ENCODE peak calls at places on chromosome 3, in ten cellular contexts. One of them, this sample, is unnamed.

GRCh38 chr3:135549928-135550327 is 415.6 kb upstream of the PPP2R3A start:
- DNase-seq in Karpas-422: no peak
- DNase-seq in hepatocyte: no peak
- DNase-seq in PC-3: no peak
- DNase-seq in GM23248: no peak
- DNase-seq in astrocyte: no peak
- DNase-seq in neuronal stem cell: no peak
- DNase-seq in fibroblast of lung: no peak
- DNase-seq in keratinocyte: no peak
- DNase-seq in mammary epithelial cell: no peak
- DNase-seq in this sample: no peak

GRCh38 chr3:49111347-49111746 is 6.8 kb upstream of the QARS1 start:
- DNase-seq in Karpas-422: no peak
- DNase-seq in hepatocyte: no peak
- DNase-seq in PC-3: no peak
- DNase-seq in GM23248: no peak
- DNase-seq in astrocyte: no peak
- DNase-seq in neuronal stem cell: no peak
- DNase-seq in fibroblast of lung: no peak
- DNase-seq in keratinocyte: no peak
- DNase-seq in mammary epithelial cell: no peak
- DNase-seq in this sample: no peak

GRCh38 chr3:20073683-20074082 is 33.4 kb downstream of the KAT2B start:
- DNase-seq in Karpas-422: no peak
- DNase-seq in hepatocyte: no peak
- DNase-seq in PC-3: no peak
- DNase-seq in GM23248: no peak
- DNase-seq in astrocyte: no peak
- DNase-seq in neuronal stem cell: no peak
- DNase-seq in fibroblast of lung: no peak
- DNase-seq in keratinocyte: no peak
- DNase-seq in mammary epithelial cell: no peak
- DNase-seq in this sample: no peak

GRCh38 chr3:11238057-11238456 is 34.1 kb upstream of the ATG7 start:
- DNase-seq in Karpas-422: no peak
- DNase-seq in hepatocyte: peak; percentile 23
- DNase-seq in PC-3: peak; percentile 89
- DNase-seq in GM23248: peak; percentile 91
- DNase-seq in astrocyte: peak; percentile 96
- DNase-seq in neuronal stem cell: no peak
- DNase-seq in fibroblast of lung: peak; percentile 97
- DNase-seq in keratinocyte: no peak
- DNase-seq in mammary epithelial cell: peak; percentile 81
- DNase-seq in this sample: peak; percentile 41

GRCh38 chr3:136332776-136333175 is 82.6 kb downstream of the PCCB start:
- DNase-seq in Karpas-422: no peak
- DNase-seq in hepatocyte: no peak
- DNase-seq in PC-3: no peak
- DNase-seq in GM23248: peak; percentile 88
- DNase-seq in astrocyte: peak; percentile 77
- DNase-seq in neuronal stem cell: no peak
- DNase-seq in fibroblast of lung: peak; percentile 83
- DNase-seq in keratinocyte: no peak
- DNase-seq in mammary epithelial cell: no peak
- DNase-seq in this sample: no peak

GRCh38 chr3:19232566-19232965 is 84.3 kb downstream of the KCNH8 start:
- DNase-seq in Karpas-422: no peak
- DNase-seq in hepatocyte: no peak
- DNase-seq in PC-3: no peak
- DNase-seq in GM23248: no peak
- DNase-seq in astrocyte: no peak
- DNase-seq in neuronal stem cell: no peak
- DNase-seq in fibroblast of lung: no peak
- DNase-seq in keratinocyte: no peak
- DNase-seq in mammary epithelial cell: peak; percentile 4
- DNase-seq in this sample: no peak

GRCh38 chr3:128076465-128076782 is 24.2 kb downstream of the SEC61A1 start:
- DNase-seq in Karpas-422: no peak
- DNase-seq in hepatocyte: no peak
- DNase-seq in PC-3: no peak
- DNase-seq in GM23248: no peak
- DNase-seq in astrocyte: no peak
- DNase-seq in neuronal stem cell: no peak
- DNase-seq in fibroblast of lung: no peak
- DNase-seq in keratinocyte: no peak
- DNase-seq in mammary epithelial cell: no peak
- DNase-seq in this sample: no peak

GRCh38 chr3:142909282-142909681 is 20.4 kb upstream of the PCOLCE2 start:
- DNase-seq in Karpas-422: no peak
- DNase-seq in hepatocyte: no peak
- DNase-seq in PC-3: no peak
- DNase-seq in GM23248: no peak
- DNase-seq in astrocyte: no peak
- DNase-seq in neuronal stem cell: no peak
- DNase-seq in fibroblast of lung: no peak
- DNase-seq in keratinocyte: no peak
- DNase-seq in mammary epithelial cell: no peak
- DNase-seq in this sample: no peak

GRCh38 chr3:143859465-143860203 is 11.4 kb upstream of the SLC9A9 start:
- DNase-seq in Karpas-422: no peak
- DNase-seq in hepatocyte: no peak
- DNase-seq in PC-3: no peak
- DNase-seq in GM23248: no peak
- DNase-seq in astrocyte: no peak
- DNase-seq in neuronal stem cell: no peak
- DNase-seq in fibroblast of lung: no peak
- DNase-seq in keratinocyte: no peak
- DNase-seq in mammary epithelial cell: no peak
- DNase-seq in this sample: no peak

GRCh38 chr3:171192176-171192854 is 165.8 kb upstream of the SLC2A2 start:
- DNase-seq in Karpas-422: no peak
- DNase-seq in hepatocyte: no peak
- DNase-seq in PC-3: peak; percentile 87
- DNase-seq in GM23248: peak; percentile 77
- DNase-seq in astrocyte: peak; percentile 99
- DNase-seq in neuronal stem cell: no peak
- DNase-seq in fibroblast of lung: peak; percentile 99
- DNase-seq in keratinocyte: no peak
- DNase-seq in mammary epithelial cell: peak; percentile 86
- DNase-seq in this sample: peak; percentile 98

GRCh38 chr3:25365636-25366035 is 62.4 kb upstream of the RARB start:
- DNase-seq in Karpas-422: no peak
- DNase-seq in hepatocyte: peak; percentile 19
- DNase-seq in PC-3: no peak
- DNase-seq in GM23248: no peak
- DNase-seq in astrocyte: no peak
- DNase-seq in neuronal stem cell: no peak
- DNase-seq in fibroblast of lung: no peak
- DNase-seq in keratinocyte: no peak
- DNase-seq in mammary epithelial cell: no peak
- DNase-seq in this sample: no peak

GRCh38 chr3:117873236-117873635 is 1161.4 kb downstream of the IGSF11 start:
- DNase-seq in Karpas-422: no peak
- DNase-seq in hepatocyte: peak; percentile 49
- DNase-seq in PC-3: no peak
- DNase-seq in GM23248: no peak
- DNase-seq in astrocyte: no peak
- DNase-seq in neuronal stem cell: no peak
- DNase-seq in fibroblast of lung: no peak
- DNase-seq in keratinocyte: no peak
- DNase-seq in mammary epithelial cell: no peak
- DNase-seq in this sample: no peak

GRCh38 chr3:153591566-153592221 is 429.7 kb downstream of the RAP2B start:
- DNase-seq in Karpas-422: no peak
- DNase-seq in hepatocyte: no peak
- DNase-seq in PC-3: peak; percentile 76
- DNase-seq in GM23248: no peak
- DNase-seq in astrocyte: peak; percentile 30
- DNase-seq in neuronal stem cell: no peak
- DNase-seq in fibroblast of lung: peak; percentile 41
- DNase-seq in keratinocyte: peak; percentile 1
- DNase-seq in mammary epithelial cell: peak; percentile 26
- DNase-seq in this sample: no peak

GRCh38 chr3:46213201-46213600 is 5.1 kb upstream of the CCR1 start:
- DNase-seq in Karpas-422: no peak
- DNase-seq in hepatocyte: no peak
- DNase-seq in PC-3: no peak
- DNase-seq in GM23248: no peak
- DNase-seq in astrocyte: no peak
- DNase-seq in neuronal stem cell: no peak
- DNase-seq in fibroblast of lung: no peak
- DNase-seq in keratinocyte: no peak
- DNase-seq in mammary epithelial cell: no peak
- DNase-seq in this sample: no peak
- H3K4me3 ChIP-seq in Karpas-422: no peak overlapping the region
- H3K4me3 ChIP-seq in hepatocyte: no peak overlapping the region
- H3K4me3 ChIP-seq in PC-3: no peak overlapping the region
- H3K4me3 ChIP-seq in GM23248: no peak overlapping the region
- H3K4me3 ChIP-seq in astrocyte: no peak overlapping the region
- H3K4me3 ChIP-seq in neuronal stem cell: no peak overlapping the region
- H3K4me3 ChIP-seq in fibroblast of lung: no peak overlapping the region
- H3K4me3 ChIP-seq in keratinocyte: no peak overlapping the region
- H3K4me3 ChIP-seq in mammary epithelial cell: no peak overlapping the region
- H3K4me3 ChIP-seq in this sample: no peak overlapping the region

GRCh38 chr3:185403002-185403401 is 40.1 kb downstream of the MAP3K13 start:
- DNase-seq in Karpas-422: no peak
- DNase-seq in hepatocyte: no peak
- DNase-seq in PC-3: no peak
- DNase-seq in GM23248: no peak
- DNase-seq in astrocyte: no peak
- DNase-seq in neuronal stem cell: no peak
- DNase-seq in fibroblast of lung: no peak
- DNase-seq in keratinocyte: no peak
- DNase-seq in mammary epithelial cell: no peak
- DNase-seq in this sample: no peak
- H2AFZ ChIP-seq in Karpas-422: no peak overlapping the region
- H2AFZ ChIP-seq in hepatocyte: no peak overlapping the region
- H2AFZ ChIP-seq in PC-3: no peak overlapping the region
- H2AFZ ChIP-seq in GM23248: no peak overlapping the region
- H2AFZ ChIP-seq in astrocyte: no peak overlapping the region
- H2AFZ ChIP-seq in neuronal stem cell: no peak overlapping the region
- H2AFZ ChIP-seq in fibroblast of lung: no peak overlapping the region
- H2AFZ ChIP-seq in keratinocyte: no peak overlapping the region
- H2AFZ ChIP-seq in mammary epithelial cell: no peak overlapping the region
- H2AFZ ChIP-seq in this sample: no peak overlapping the region

DNA sequence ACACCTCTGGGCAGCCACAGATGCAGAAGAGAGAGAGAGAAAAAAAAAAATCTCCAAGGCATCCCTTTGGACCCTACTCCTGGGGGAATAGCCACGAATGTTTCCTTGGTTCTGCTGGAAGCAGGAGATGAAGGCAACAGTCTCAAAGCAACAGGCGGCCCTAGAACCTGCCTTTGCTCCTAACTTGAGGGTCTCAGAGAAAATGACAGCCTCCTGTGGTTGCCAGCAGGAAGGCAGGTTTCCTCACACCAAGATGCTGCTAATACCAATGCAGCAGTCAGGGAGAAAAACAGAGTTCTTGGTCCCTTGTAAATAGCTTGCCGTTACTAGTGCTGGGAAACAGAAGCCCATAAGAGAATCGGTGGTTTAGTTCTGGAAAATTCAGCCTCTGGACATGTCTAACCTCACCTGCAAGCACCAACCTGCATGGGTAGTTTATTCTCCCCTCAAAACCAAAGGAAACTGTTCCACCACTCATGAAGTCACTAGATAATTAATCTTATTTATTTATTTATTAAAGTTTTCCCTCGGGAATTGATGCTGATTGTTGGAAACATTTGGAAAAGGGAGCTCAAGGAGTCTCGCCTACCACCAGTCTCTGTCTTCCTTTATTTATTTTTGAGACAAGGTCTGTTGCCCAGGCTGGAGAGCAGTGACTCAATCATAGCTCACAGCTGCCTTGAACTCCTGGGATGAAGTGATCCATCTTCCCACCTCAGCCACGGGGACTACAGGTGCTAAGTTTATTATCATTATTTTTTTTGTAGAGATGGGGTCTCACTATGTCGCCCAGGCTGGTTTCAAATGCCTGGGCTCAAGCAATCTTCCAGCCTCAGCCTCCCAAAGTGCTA is 872 bp upstream of the FRMD4B start:
- DNase-seq in Karpas-422: no peak
- DNase-seq in hepatocyte: no peak
- DNase-seq in PC-3: peak; percentile 12
- DNase-seq in GM23248: no peak
- DNase-seq in astrocyte: no peak
- DNase-seq in neuronal stem cell: no peak
- DNase-seq in fibroblast of lung: no peak
- DNase-seq in keratinocyte: no peak
- DNase-seq in mammary epithelial cell: peak; percentile 75
- DNase-seq in this sample: no peak
- H3K4me3 ChIP-seq in Karpas-422: no peak overlapping the region
- H3K4me3 ChIP-seq in hepatocyte: peak overlapping the region; percentile 58
- H3K4me3 ChIP-seq in PC-3: peak overlapping the region; percentile 53
- H3K4me3 ChIP-seq in GM23248: peak overlapping the region; percentile 63
- H3K4me3 ChIP-seq in astrocyte: peak overlapping the region; percentile 52
- H3K4me3 ChIP-seq in neuronal stem cell: no peak overlapping the region
- H3K4me3 ChIP-seq in fibroblast of lung: peak overlapping the region; percentile 38
- H3K4me3 ChIP-seq in keratinocyte: peak overlapping the region; percentile 18
- H3K4me3 ChIP-seq in mammary epithelial cell: peak overlapping the region; percentile 59
- H3K4me3 ChIP-seq in this sample: peak overlapping the region; percentile 38

DNA sequence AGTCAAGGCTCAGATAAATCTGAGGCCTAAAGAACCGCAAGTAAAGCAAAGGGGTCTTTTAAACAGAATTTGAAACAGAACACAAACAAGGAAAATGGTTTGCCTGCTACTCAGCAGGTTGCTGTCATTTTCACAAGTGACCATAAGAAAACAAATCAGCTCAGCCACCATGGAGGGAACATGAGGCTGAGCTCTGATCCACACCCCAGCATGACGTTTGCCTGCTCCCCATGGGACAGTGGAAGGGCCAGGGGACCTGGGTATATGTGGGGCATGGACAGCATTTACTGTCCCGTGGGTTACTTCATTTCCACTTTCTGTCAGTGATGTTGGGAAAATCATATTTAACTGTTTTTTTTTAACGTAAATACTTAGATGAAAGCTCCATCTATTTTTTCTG is 371.2 kb downstream of the LRTM1 start:
- DNase-seq in Karpas-422: no peak
- DNase-seq in hepatocyte: no peak
- DNase-seq in PC-3: no peak
- DNase-seq in GM23248: no peak
- DNase-seq in astrocyte: no peak
- DNase-seq in neuronal stem cell: no peak
- DNase-seq in fibroblast of lung: no peak
- DNase-seq in keratinocyte: no peak
- DNase-seq in mammary epithelial cell: no peak
- DNase-seq in this sample: no peak
- H2AFZ ChIP-seq in Karpas-422: no peak overlapping the region
- H2AFZ ChIP-seq in hepatocyte: no peak overlapping the region
- H2AFZ ChIP-seq in PC-3: no peak overlapping the region
- H2AFZ ChIP-seq in GM23248: no peak overlapping the region
- H2AFZ ChIP-seq in astrocyte: no peak overlapping the region
- H2AFZ ChIP-seq in neuronal stem cell: no peak overlapping the region
- H2AFZ ChIP-seq in fibroblast of lung: no peak overlapping the region
- H2AFZ ChIP-seq in keratinocyte: no peak overlapping the region
- H2AFZ ChIP-seq in mammary epithelial cell: peak overlapping the region; percentile 52
- H2AFZ ChIP-seq in this sample: no peak overlapping the region

DNA sequence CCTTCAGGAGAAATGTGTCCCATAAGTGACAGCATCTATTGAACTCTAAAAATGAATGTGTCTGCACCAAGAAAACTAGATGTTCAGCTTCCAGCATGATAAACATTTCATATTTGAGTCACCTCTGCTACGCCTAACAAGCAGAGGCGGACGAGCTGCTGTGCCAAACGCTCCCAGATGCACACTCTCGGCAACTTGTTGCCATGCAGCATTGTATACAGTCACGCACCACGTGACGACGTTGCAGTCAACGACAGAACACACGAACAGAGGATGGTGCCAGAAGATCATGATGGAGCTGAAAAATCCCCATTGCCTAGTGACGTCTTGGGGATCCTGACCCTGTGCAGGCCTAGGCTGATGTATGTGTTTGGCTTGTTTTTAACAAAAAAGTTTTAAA is 137.5 kb downstream of the XXYLT1 start:
- DNase-seq in Karpas-422: no peak
- DNase-seq in hepatocyte: no peak
- DNase-seq in PC-3: no peak
- DNase-seq in GM23248: peak; percentile 91
- DNase-seq in astrocyte: peak; percentile 89
- DNase-seq in neuronal stem cell: no peak
- DNase-seq in fibroblast of lung: peak; percentile 90
- DNase-seq in keratinocyte: peak; percentile 60
- DNase-seq in mammary epithelial cell: no peak
- DNase-seq in this sample: no peak
- H3K4me3 ChIP-seq in Karpas-422: no peak overlapping the region
- H3K4me3 ChIP-seq in hepatocyte: no peak overlapping the region
- H3K4me3 ChIP-seq in PC-3: no peak overlapping the region
- H3K4me3 ChIP-seq in GM23248: no peak overlapping the region
- H3K4me3 ChIP-seq in astrocyte: no peak overlapping the region
- H3K4me3 ChIP-seq in neuronal stem cell: no peak overlapping the region
- H3K4me3 ChIP-seq in fibroblast of lung: no peak overlapping the region
- H3K4me3 ChIP-seq in keratinocyte: no peak overlapping the region
- H3K4me3 ChIP-seq in mammary epithelial cell: no peak overlapping the region
- H3K4me3 ChIP-seq in this sample: no peak overlapping the region